ENCODE peak calls at places on chromosomes 13 and 19, in seven cellular contexts. T is stimulated activated CD4-positive, alpha-beta T cell treated with anti-CD3 and anti-CD28 coated beads, Interleukin-2, amount 100 ng/mL, for 48 hours; J is ascending aorta; K is GM23338; R is AG04450; H is M059J; I is cardiac fibroblast. O is an unnamed sample.

GRCh38 chr19:14818588-14818987 is 16.4 kb downstream of the OR7A5 start:
- DNase-seq in H (no peak), R (no peak), K (no peak), T (no peak), J (no peak), I (no peak), O (no peak)

GRCh38 chr19:9917322-9917721 is 19.0 kb downstream of the OLFM2 start:
- DNase-seq in K (peak; percentile 91), R (no peak), H (peak; percentile 66), J (no peak), T (no peak), I (peak; percentile 70), O (no peak)

GRCh38 chr13:112670118-112670517 is 19.7 kb upstream of the ATP11A start:
- DNase-seq in K (peak; percentile 33), J (no peak), R (no peak), I (no peak), H (no peak), T (no peak), O (no peak)

GRCh38 chr13:46799139-46799538 is 2.2 kb upstream of the ESD start:
- DNase-seq in I (no peak), H (no peak), T (no peak), J (no peak), K (no peak), R (no peak), O (no peak)

GRCh38 chr13:73336789-73337188 is 278.0 kb downstream of the KLF5 start:
- DNase-seq in H (peak; percentile 19), R (no peak), K (peak; percentile 5), J (no peak), T (no peak), I (no peak), O (no peak)

GRCh38 chr13:40665061-40665753 is 1.2 kb downstream of the FOXO1 start:
- DNase-seq in I (peak; percentile 39), K (peak; percentile 47), H (peak; percentile 38), T (peak; percentile 30), R (no peak), J (no peak), O (no peak)

GRCh38 chr19:51712461-51713081 is 11.2 kb downstream of the HAS1 start:
- DNase-seq in R (no peak), J (no peak), K (peak; percentile 87), T (no peak), H (peak; percentile 72), I (peak; percentile 65), O (no peak)

GRCh38 chr13:60642552-60642951 is 245.5 kb downstream of the TDRD3 start:
- DNase-seq in R (no peak), H (no peak), T (no peak), J (no peak), I (peak; percentile 5), K (peak; percentile 43), O (no peak)

GRCh38 chr13:108154421-108154858 is 60.9 kb downstream of the LIG4 start:
- DNase-seq in H (no peak), J (no peak), K (no peak), R (no peak), I (no peak), T (no peak), O (no peak)

GRCh38 chr19:4061178-4061682 is 5.5 kb downstream of the ZBTB7A start:
- DNase-seq in T (no peak), R (no peak), I (peak; percentile 60), K (peak; percentile 60), H (no peak), J (peak; percentile 58), O (peak; percentile 68)

GRCh38 chr13:106052200-106052767 is 483.2 kb downstream of the EFNB2 start:
- DNase-seq in R (peak; percentile 3), J (no peak), I (no peak), H (no peak), T (no peak), K (peak; percentile 3), O (no peak)